ENCODE peak calls at places on chromosomes 5 and 9, in eight cellular contexts. One of them, this sample, is unnamed.

GRCh38 chr5:95530441-95530840 is 24.3 kb downstream of the SKIC3 start:
- DNase-seq in mucosa of descending colon: no peak
- DNase-seq in CD4-positive, alpha-beta T cell: no peak
- DNase-seq in uterus: no peak
- DNase-seq in WTC11: no peak
- DNase-seq in choroid plexus epithelial cell: peak; percentile 92
- DNase-seq in endothelial cell: no peak
- DNase-seq in A673: no peak
- DNase-seq in this sample: no peak

GRCh38 chr5:55160493-55161209 is 680 bp downstream of the GPX8 start:
- DNase-seq in mucosa of descending colon: no peak
- DNase-seq in CD4-positive, alpha-beta T cell: no peak
- DNase-seq in uterus: peak; percentile 75
- DNase-seq in WTC11: no peak
- DNase-seq in choroid plexus epithelial cell: peak; percentile 98
- DNase-seq in endothelial cell: peak; percentile 44
- DNase-seq in A673: peak; percentile 93
- DNase-seq in this sample: no peak

GRCh38 chr9:110923601-110924000 is 114.7 kb downstream of the LPAR1 start:
- DNase-seq in mucosa of descending colon: no peak
- DNase-seq in CD4-positive, alpha-beta T cell: no peak
- DNase-seq in uterus: no peak
- DNase-seq in WTC11: no peak
- DNase-seq in choroid plexus epithelial cell: peak; percentile 64
- DNase-seq in endothelial cell: no peak
- DNase-seq in A673: peak; percentile 71
- DNase-seq in this sample: no peak

GRCh38 chr9:133355881-133356357 is 368 bp downstream of the SURF1 start:
- DNase-seq in mucosa of descending colon: no peak
- DNase-seq in CD4-positive, alpha-beta T cell: no peak
- DNase-seq in uterus: no peak
- DNase-seq in WTC11: peak; percentile 26
- DNase-seq in choroid plexus epithelial cell: peak; percentile 28
- DNase-seq in endothelial cell: peak; percentile 27
- DNase-seq in A673: peak; percentile 25
- DNase-seq in this sample: no peak

GRCh38 chr5:158756873-158757272 is 342.8 kb downstream of the EBF1 start:
- DNase-seq in mucosa of descending colon: no peak
- DNase-seq in CD4-positive, alpha-beta T cell: no peak
- DNase-seq in uterus: no peak
- DNase-seq in WTC11: no peak
- DNase-seq in choroid plexus epithelial cell: no peak
- DNase-seq in endothelial cell: no peak
- DNase-seq in A673: no peak
- DNase-seq in this sample: no peak

GRCh38 chr5:137185193-137185592 is 313.9 kb downstream of the SPOCK1 start:
- DNase-seq in mucosa of descending colon: no peak
- DNase-seq in CD4-positive, alpha-beta T cell: no peak
- DNase-seq in uterus: no peak
- DNase-seq in WTC11: no peak
- DNase-seq in choroid plexus epithelial cell: no peak
- DNase-seq in endothelial cell: no peak
- DNase-seq in A673: no peak
- DNase-seq in this sample: no peak

GRCh38 chr5:103800728-103801127 is 238.1 kb upstream of the NUDT12 start:
- DNase-seq in mucosa of descending colon: no peak
- DNase-seq in CD4-positive, alpha-beta T cell: no peak
- DNase-seq in uterus: no peak
- DNase-seq in WTC11: no peak
- DNase-seq in choroid plexus epithelial cell: peak; percentile 81
- DNase-seq in endothelial cell: no peak
- DNase-seq in A673: no peak
- DNase-seq in this sample: no peak

GRCh38 chr5:54876-55569 is 36.9 kb upstream of the PLEKHG4B start:
- DNase-seq in mucosa of descending colon: no peak
- DNase-seq in CD4-positive, alpha-beta T cell: no peak
- DNase-seq in uterus: no peak
- DNase-seq in WTC11: no peak
- DNase-seq in choroid plexus epithelial cell: no peak
- DNase-seq in endothelial cell: no peak
- DNase-seq in A673: no peak
- DNase-seq in this sample: no peak

GRCh38 chr5:56270058-56270457 is 36.9 kb upstream of the ANKRD55 start:
- DNase-seq in mucosa of descending colon: no peak
- DNase-seq in CD4-positive, alpha-beta T cell: no peak
- DNase-seq in uterus: no peak
- DNase-seq in WTC11: no peak
- DNase-seq in choroid plexus epithelial cell: no peak
- DNase-seq in endothelial cell: no peak
- DNase-seq in A673: no peak
- DNase-seq in this sample: no peak

GRCh38 chr5:116454417-116454927 is 120.2 kb downstream of the SEMA6A start:
- DNase-seq in mucosa of descending colon: no peak
- DNase-seq in CD4-positive, alpha-beta T cell: no peak
- DNase-seq in uterus: no peak
- DNase-seq in WTC11: no peak
- DNase-seq in choroid plexus epithelial cell: peak; percentile 85
- DNase-seq in endothelial cell: no peak
- DNase-seq in A673: peak; percentile 70
- DNase-seq in this sample: no peak

GRCh38 chr5:158882660-158883059 is 217.1 kb downstream of the EBF1 start:
- DNase-seq in mucosa of descending colon: no peak
- DNase-seq in CD4-positive, alpha-beta T cell: no peak
- DNase-seq in uterus: no peak
- DNase-seq in WTC11: no peak
- DNase-seq in choroid plexus epithelial cell: no peak
- DNase-seq in endothelial cell: no peak
- DNase-seq in A673: no peak
- DNase-seq in this sample: no peak

GRCh38 chr9:121944741-121945191 is 148.3 kb downstream of the TTLL11 start:
- DNase-seq in mucosa of descending colon: no peak
- DNase-seq in CD4-positive, alpha-beta T cell: no peak
- DNase-seq in uterus: no peak
- DNase-seq in WTC11: no peak
- DNase-seq in choroid plexus epithelial cell: peak; percentile 67
- DNase-seq in endothelial cell: no peak
- DNase-seq in A673: no peak
- DNase-seq in this sample: no peak

DNA sequence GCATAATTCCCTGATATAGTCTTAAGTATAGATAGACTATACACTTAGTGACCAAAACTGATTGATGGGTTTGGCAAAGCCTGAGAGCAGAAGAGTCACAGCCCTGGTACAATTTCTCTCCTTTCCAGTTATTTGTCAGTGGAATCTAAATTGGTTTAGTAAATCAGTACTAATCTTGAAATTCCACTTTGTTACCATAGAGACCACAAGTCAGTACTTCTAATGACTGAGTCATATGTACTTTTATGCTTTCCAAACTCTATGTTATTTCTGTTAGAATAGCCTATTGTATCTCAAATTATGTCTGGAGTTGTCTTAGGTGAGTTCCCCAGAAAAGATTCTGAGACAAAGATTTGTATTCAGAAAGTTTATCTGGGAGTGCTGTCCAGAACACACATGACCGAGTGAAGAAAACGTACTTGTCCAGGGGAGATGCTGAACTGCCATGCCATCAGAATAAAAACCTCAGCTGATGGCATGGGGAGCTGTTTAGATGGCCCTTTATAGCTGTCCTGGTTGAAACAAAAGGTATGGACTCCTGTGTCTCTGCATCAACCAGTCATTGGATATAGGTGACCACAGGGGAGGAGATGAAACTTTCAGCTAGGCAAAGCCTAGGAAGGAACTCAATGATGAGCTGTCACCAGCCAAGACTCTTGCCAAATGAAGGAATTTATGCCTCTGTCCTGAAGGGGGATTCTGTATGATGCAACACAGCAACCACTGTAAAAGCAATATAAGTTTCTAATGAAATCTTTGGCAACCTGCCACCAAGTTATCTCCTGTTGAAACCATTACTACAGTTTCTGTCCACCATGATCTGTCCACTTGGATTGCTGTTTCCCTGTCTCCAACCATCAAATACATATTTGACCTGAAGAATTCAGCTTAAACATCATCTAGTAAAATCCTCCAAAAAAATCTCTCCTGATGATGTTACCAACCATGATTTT is 18.0 kb upstream of the SMC2 start:
- DNase-seq in mucosa of descending colon: no peak
- DNase-seq in CD4-positive, alpha-beta T cell: no peak
- DNase-seq in uterus: no peak
- DNase-seq in WTC11: no peak
- DNase-seq in choroid plexus epithelial cell: peak; percentile 94
- DNase-seq in endothelial cell: no peak
- DNase-seq in A673: peak; percentile 27
- DNase-seq in this sample: no peak
- TF ChIP-seq CTCF in mucosa of descending colon: no peak
- TF ChIP-seq CTCF in CD4-positive, alpha-beta T cell: no peak
- TF ChIP-seq CTCF in uterus: no peak
- TF ChIP-seq CTCF in WTC11: no peak
- TF ChIP-seq CTCF in choroid plexus epithelial cell: peak; percentile 37
- TF ChIP-seq CTCF in endothelial cell: no peak
- TF ChIP-seq CTCF in A673: no peak
- TF ChIP-seq CTCF in this sample: no peak

DNA sequence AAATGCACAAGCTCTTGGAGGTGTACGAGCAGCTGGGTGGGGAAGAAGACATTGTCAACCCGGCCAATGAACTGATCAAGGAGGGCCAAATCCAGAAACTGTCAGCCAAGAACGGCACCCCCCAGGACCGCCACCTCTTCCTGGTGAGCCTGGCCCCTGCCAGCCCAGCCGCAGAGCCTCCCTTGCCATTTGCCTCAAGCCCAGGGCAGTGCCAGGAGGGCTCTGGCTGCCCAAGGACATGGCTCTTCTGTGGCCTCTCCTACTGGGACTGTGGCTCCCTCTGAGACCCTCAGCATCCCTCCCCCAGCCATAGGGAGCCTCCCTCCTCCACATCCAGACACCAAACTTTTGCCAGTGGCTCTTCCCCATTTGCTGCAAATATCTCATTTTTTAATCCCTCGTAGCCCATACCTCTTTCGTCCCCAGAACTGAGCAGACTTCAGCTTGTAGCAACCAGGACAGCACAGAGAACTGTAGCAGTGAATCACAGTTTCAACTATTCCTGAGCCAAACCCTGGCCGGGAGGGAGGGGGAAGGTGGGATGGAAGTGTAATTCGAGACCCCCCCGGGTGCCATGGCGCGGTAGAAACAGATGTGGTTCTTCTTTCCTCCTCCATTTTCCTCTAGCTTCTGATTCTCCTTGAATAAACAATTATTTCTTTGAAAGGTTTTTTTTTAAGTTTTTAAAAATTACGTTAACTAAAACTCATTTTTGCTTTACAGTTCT is 44.5 kb upstream of the SUSD3 start:
- DNase-seq in mucosa of descending colon: no peak
- DNase-seq in CD4-positive, alpha-beta T cell: no peak
- DNase-seq in uterus: no peak
- DNase-seq in WTC11: peak; percentile 47
- DNase-seq in choroid plexus epithelial cell: peak; percentile 8
- DNase-seq in endothelial cell: no peak
- DNase-seq in A673: no peak
- DNase-seq in this sample: no peak
- TF ChIP-seq CTCF in mucosa of descending colon: no peak
- TF ChIP-seq CTCF in CD4-positive, alpha-beta T cell: no peak
- TF ChIP-seq CTCF in uterus: no peak
- TF ChIP-seq CTCF in WTC11: no peak
- TF ChIP-seq CTCF in choroid plexus epithelial cell: no peak
- TF ChIP-seq CTCF in endothelial cell: no peak
- TF ChIP-seq CTCF in A673: no peak
- TF ChIP-seq CTCF in this sample: no peak

GRCh38 chr9:112694910-112695555 is 22.9 kb downstream of the INIP start:
- DNase-seq in mucosa of descending colon: no peak
- DNase-seq in CD4-positive, alpha-beta T cell: no peak
- DNase-seq in uterus: no peak
- DNase-seq in WTC11: no peak
- DNase-seq in choroid plexus epithelial cell: no peak
- DNase-seq in endothelial cell: no peak
- DNase-seq in A673: no peak
- DNase-seq in this sample: no peak
- TF ChIP-seq CTCF in mucosa of descending colon: no peak
- TF ChIP-seq CTCF in CD4-positive, alpha-beta T cell: no peak
- TF ChIP-seq CTCF in uterus: no peak
- TF ChIP-seq CTCF in WTC11: no peak
- TF ChIP-seq CTCF in choroid plexus epithelial cell: no peak
- TF ChIP-seq CTCF in endothelial cell: no peak
- TF ChIP-seq CTCF in A673: no peak
- TF ChIP-seq CTCF in this sample: no peak

GRCh38 chr9:131276107-131276888 is at the start of gene FAM78A:
- DNase-seq in mucosa of descending colon: peak; percentile 83
- DNase-seq in CD4-positive, alpha-beta T cell: peak; percentile 49
- DNase-seq in uterus: no peak
- DNase-seq in WTC11: peak; percentile 51
- DNase-seq in choroid plexus epithelial cell: peak; percentile 14
- DNase-seq in endothelial cell: peak; percentile 45
- DNase-seq in A673: no peak
- DNase-seq in this sample: no peak
- TF ChIP-seq CTCF in mucosa of descending colon: no peak
- TF ChIP-seq CTCF in CD4-positive, alpha-beta T cell: no peak
- TF ChIP-seq CTCF in uterus: no peak
- TF ChIP-seq CTCF in WTC11: no peak
- TF ChIP-seq CTCF in choroid plexus epithelial cell: no peak
- TF ChIP-seq CTCF in endothelial cell: no peak
- TF ChIP-seq CTCF in A673: no peak
- TF ChIP-seq CTCF in this sample: no peak

GRCh38 chr9:101727621-101728524 is 10.6 kb downstream of the GRIN3A start:
- DNase-seq in mucosa of descending colon: no peak
- DNase-seq in CD4-positive, alpha-beta T cell: no peak
- DNase-seq in uterus: no peak
- DNase-seq in WTC11: peak; percentile 36
- DNase-seq in choroid plexus epithelial cell: peak; percentile 54
- DNase-seq in endothelial cell: peak; percentile 47
- DNase-seq in A673: peak; percentile 32
- DNase-seq in this sample: no peak
- TF ChIP-seq CTCF in mucosa of descending colon: peak; percentile 38
- TF ChIP-seq CTCF in CD4-positive, alpha-beta T cell: peak; percentile 47
- TF ChIP-seq CTCF in uterus: peak; percentile 14
- TF ChIP-seq CTCF in WTC11: peak; percentile 57
- TF ChIP-seq CTCF in choroid plexus epithelial cell: peak; percentile 74
- TF ChIP-seq CTCF in endothelial cell: peak; percentile 86
- TF ChIP-seq CTCF in A673: peak; percentile 56
- TF ChIP-seq CTCF in this sample: peak; percentile 55